ENCODE peak calls at places on chromosomes 13 and 19, in ten cellular contexts. I, J, R, L, B, W, U, A, S and C are unnamed samples.

GRCh38 chr13:110106726-110107125 is 200.2 kb downstream of the COL4A1 start:
- DNase-seq in I (no peak), J (no peak), R (no peak), L (no peak), B (no peak), W (peak; percentile 55), U (peak; percentile 55), A (peak; percentile 63), S (no peak), C (peak; percentile 70)

GRCh38 chr13:114079601-114080536 is 52.6 kb downstream of the RASA3 start:
- DNase-seq in I (no peak), J (no peak), R (no peak), L (no peak), B (no peak), W (no peak), U (no peak), A (peak; percentile 18), S (no peak), C (no peak)

GRCh38 chr13:75691183-75691582 is 55.1 kb downstream of the LMO7 start:
- DNase-seq in I (no peak), J (no peak), R (no peak), L (no peak), B (no peak), W (peak; percentile 60), U (no peak), A (no peak), S (no peak), C (no peak)

GRCh38 chr19:52140077-52140710 is 456 bp upstream of the ZNF616 start:
- DNase-seq in I (no peak), J (no peak), R (no peak), L (no peak), B (no peak), W (peak; percentile 20), U (no peak), A (no peak), S (no peak), C (no peak)

GRCh38 chr19:58554494-58555368 is at the start of gene CHMP2A:
- DNase-seq in I (peak; percentile 90), J (peak; percentile 45), R (no peak), L (no peak), B (peak; percentile 71), W (peak; percentile 99), U (peak; percentile 97), A (peak; percentile 99), S (peak; percentile 90), C (peak; percentile 99)

GRCh38 chr19:4980838-4981680 is 12.1 kb downstream of the KDM4B start:
- DNase-seq in I (no peak), J (no peak), R (no peak), L (no peak), B (no peak), W (no peak), U (no peak), A (no peak), S (no peak), C (no peak)

GRCh38 chr13:100542546-100543156 is 45.9 kb downstream of the GGACT start:
- DNase-seq in I (no peak), J (peak; percentile 8), R (no peak), L (no peak), B (no peak), W (peak; percentile 69), U (peak; percentile 52), A (no peak), S (peak; percentile 68), C (no peak)

GRCh38 chr19:45146251-45146650 is 14.5 kb downstream of the NKPD1 start:
- DNase-seq in I (no peak), J (no peak), R (no peak), L (no peak), B (no peak), W (no peak), U (no peak), A (no peak), S (no peak), C (no peak)

GRCh38 chr19:29002336-29002735 is 210.6 kb downstream of the UQCRFS1 start:
- DNase-seq in I (no peak), J (no peak), R (no peak), L (no peak), B (no peak), W (no peak), U (no peak), A (no peak), S (no peak), C (no peak)

GRCh38 chr19:30908262-30908771 is 440.9 kb downstream of the TSHZ3 start:
- DNase-seq in I (no peak), J (no peak), R (no peak), L (no peak), B (no peak), W (no peak), U (no peak), A (no peak), S (no peak), C (no peak)

GRCh38 chr13:46751811-46752635 is 44.9 kb downstream of the ESD start:
- DNase-seq in I (no peak), J (peak; percentile 10), R (no peak), L (no peak), B (no peak), W (peak; percentile 65), U (no peak), A (no peak), S (no peak), C (no peak)

GRCh38 chr19:19866599-19867248 is 1.0 kb downstream of the ZNF253 start:
- DNase-seq in I (no peak), J (no peak), R (no peak), L (no peak), B (no peak), W (peak; percentile 20), U (peak; percentile 6), A (peak; percentile 45), S (no peak), C (no peak)

GRCh38 chr13:40026174-40026585 is 370.7 kb downstream of the COG6 start:
- DNase-seq in I (no peak), J (no peak), R (no peak), L (no peak), B (no peak), W (no peak), U (no peak), A (no peak), S (no peak), C (no peak)

GRCh38 chr19:19425170-19425875 is 19.8 kb downstream of the GATAD2A start:
- DNase-seq in I (no peak), J (no peak), R (no peak), L (no peak), B (no peak), W (no peak), U (no peak), A (no peak), S (no peak), C (no peak)

GRCh38 chr13:38417727-38418126 is 68.1 kb downstream of the UFM1 start:
- DNase-seq in I (no peak), J (no peak), R (no peak), L (no peak), B (no peak), W (peak; percentile 49), U (peak; percentile 28), A (no peak), S (no peak), C (no peak)

GRCh38 chr13:101326710-101327109 is 89.6 kb downstream of the NALCN start:
- DNase-seq in I (no peak), J (no peak), R (no peak), L (no peak), B (no peak), W (no peak), U (no peak), A (no peak), S (no peak), C (no peak)

GRCh38 chr19:45323671-45324081 is 1.0 kb upstream of the CKM start:
- DNase-seq in I (no peak), J (no peak), R (no peak), L (no peak), B (no peak), W (peak; percentile 33), U (no peak), A (peak; percentile 77), S (no peak), C (peak; percentile 76)

GRCh38 chr13:79593121-79593520 is 112.2 kb downstream of the NDFIP2 start:
- DNase-seq in I (no peak), J (no peak), R (no peak), L (no peak), B (no peak), W (no peak), U (no peak), A (no peak), S (no peak), C (no peak)

GRCh38 chr13:44783987-44784734 is 205.1 kb downstream of the NUFIP1 start:
- DNase-seq in I (no peak), J (no peak), R (no peak), L (no peak), B (no peak), W (no peak), U (no peak), A (no peak), S (no peak), C (no peak)

GRCh38 chr19:6744381-6745288 is 5.2 kb downstream of the TRIP10 start:
- DNase-seq in I (peak; percentile 52), J (no peak), R (no peak), L (no peak), B (no peak), W (peak; percentile 92), U (peak; percentile 92), A (peak; percentile 91), S (peak; percentile 90), C (peak; percentile 95)

GRCh38 chr19:16896913-16897571 is 8.2 kb downstream of the F2RL3 start:
- DNase-seq in I (peak; percentile 87), J (peak; percentile 2), R (peak; percentile 98), L (no peak), B (peak; percentile 65), W (peak; percentile 95), U (peak; percentile 97), A (peak; percentile 95), S (peak; percentile 80), C (peak; percentile 97)

GRCh38 chr19:14871619-14872230 is 14.2 kb downstream of the OR7A17 start:
- DNase-seq in I (no peak), J (peak; percentile 26), R (no peak), L (no peak), B (no peak), W (peak; percentile 40), U (peak; percentile 32), A (no peak), S (no peak), C (no peak)

GRCh38 chr13:64529874-64530485 is 2700.2 kb downstream of the PCDH9 start:
- DNase-seq in I (no peak), J (no peak), R (no peak), L (no peak), B (no peak), W (peak; percentile 41), U (peak; percentile 26), A (no peak), S (no peak), C (no peak)

GRCh38 chr19:1123381-1123780 is 19.6 kb downstream of the GPX4 start:
- DNase-seq in I (no peak), J (no peak), R (no peak), L (no peak), B (no peak), W (no peak), U (no peak), A (no peak), S (no peak), C (no peak)

GRCh38 chr19:45306522-45307027 is 16.1 kb downstream of the CKM start:
- DNase-seq in I (no peak), J (no peak), R (no peak), L (no peak), B (no peak), W (no peak), U (no peak), A (no peak), S (no peak), C (no peak)

GRCh38 chr13:104593693-104594092 is 1527.5 kb upstream of the SLC10A2 start:
- DNase-seq in I (no peak), J (no peak), R (no peak), L (no peak), B (no peak), W (no peak), U (no peak), A (no peak), S (no peak), C (no peak)

GRCh38 chr19:17469371-17470203 is 737 bp upstream of the SLC27A1 start:
- DNase-seq in I (peak; percentile 85), J (peak; percentile 90), R (peak; percentile 96), L (peak; percentile 48), B (peak; percentile 62), W (peak; percentile 99), U (peak; percentile 96), A (peak; percentile 96), S (peak; percentile 79), C (peak; percentile 97)

GRCh38 chr19:29375429-29376093 is 150.2 kb upstream of the VSTM2B start:
- DNase-seq in I (no peak), J (no peak), R (no peak), L (no peak), B (no peak), W (no peak), U (no peak), A (no peak), S (no peak), C (no peak)